ENCODE peak calls at places on chromosomes 7 and 10, in four cellular contexts. F, N, P and T are unnamed samples.

GRCh38 chr10:6047847-6048246 is 14.3 kb downstream of the IL2RA start:
- DNase-seq in F (no peak), P (no peak), N (no peak), T (no peak)

GRCh38 chr7:150914966-150915365 is 62.6 kb downstream of the AOC1 start:
- DNase-seq in N (no peak), F (no peak), P (no peak), T (no peak)

GRCh38 chr10:11381023-11381422 is 230.4 kb downstream of the USP6NL start:
- DNase-seq in P (no peak), N (no peak), F (no peak), T (no peak)

GRCh38 chr10:110699859-110700468 is 55.8 kb downstream of the RBM20 start:
- DNase-seq in N (no peak), P (no peak), F (no peak), T (no peak)

GRCh38 chr10:44243851-44244502 is 140.9 kb downstream of the CXCL12 start:
- DNase-seq in F (no peak), N (no peak), P (no peak), T (no peak)

GRCh38 chr7:70027864-70028263 is 429.6 kb downstream of the AUTS2 start:
- DNase-seq in F (no peak), P (no peak), N (no peak), T (no peak)

GRCh38 chr10:122163182-122164027 is 107.7 kb upstream of the BTBD16 start:
- DNase-seq in F (no peak), P (peak; percentile 73), N (no peak), T (peak; percentile 92)

GRCh38 chr10:8386781-8387180 is 332.3 kb downstream of the GATA3 start:
- DNase-seq in P (no peak), F (no peak), N (no peak), T (no peak)

GRCh38 chr7:25752967-25753791 is 398.8 kb upstream of the NFE2L3 start:
- DNase-seq in N (no peak), P (no peak), F (no peak), T (peak; percentile 19)

GRCh38 chr7:1210321-1210978 is 22.2 kb upstream of the UNCX start:
- DNase-seq in P (peak; percentile 52), F (no peak), N (no peak), T (no peak)

GRCh38 chr10:72107325-72108003 is 19.1 kb upstream of the SPOCK2 start:
- DNase-seq in P (no peak), F (no peak), N (no peak), T (no peak)

GRCh38 chr10:129958686-129959543 is 5.2 kb downstream of the EBF3 start:
- DNase-seq in N (no peak), P (no peak), F (no peak), T (peak; percentile 54)

GRCh38 chr10:110174201-110174600 is 33.2 kb upstream of the MXI1 start:
- DNase-seq in F (no peak), P (no peak), N (no peak), T (no peak)

GRCh38 chr7:43869898-43870240 is 552 bp upstream of the MRPS24 start:
- DNase-seq in F (no peak), P (no peak), N (peak; percentile 27), T (no peak)

GRCh38 chr10:21265622-21266021 is 259.9 kb downstream of the SKIDA1 start:
- DNase-seq in P (no peak), F (peak; percentile 28), N (no peak), T (no peak)

GRCh38 chr7:27145884-27146401 is 1.6 kb downstream of the HOXA6 start:
- DNase-seq in F (no peak), P (no peak), N (no peak), T (no peak)

GRCh38 chr10:22554481-22555182 is 159.7 kb downstream of the PIP4K2A start:
- DNase-seq in P (peak; percentile 63), N (no peak), F (no peak), T (no peak)

GRCh38 chr7:130935564-130936157 is 201.7 kb upstream of the KLF14 start:
- DNase-seq in F (no peak), N (no peak), P (no peak), T (no peak)

GRCh38 chr10:121645696-121646095 is 47.5 kb upstream of the FGFR2 start:
- DNase-seq in F (no peak), P (no peak), N (no peak), T (no peak)

GRCh38 chr7:70072220-70072619 is 473.9 kb downstream of the AUTS2 start:
- DNase-seq in F (no peak), N (no peak), P (no peak), T (no peak)

GRCh38 chr10:26274391-26274790 is 57.8 kb downstream of the GAD2 start:
- DNase-seq in N (no peak), P (no peak), F (no peak), T (no peak)

GRCh38 chr10:36349445-36350063 is 707.5 kb upstream of the FZD8 start:
- DNase-seq in N (no peak), F (no peak), P (no peak), T (no peak)

GRCh38 chr7:32217841-32218467 is 147.7 kb upstream of the PDE1C start:
- DNase-seq in P (no peak), F (no peak), N (no peak), T (no peak)

GRCh38 chr10:110522365-110522988 is 24.8 kb downstream of the DUSP5 start:
- DNase-seq in F (peak; percentile 64), P (no peak), N (no peak), T (no peak)

GRCh38 chr10:78954009-78954297 is 114.8 kb upstream of the ZMIZ1 start:
- DNase-seq in N (no peak), F (no peak), P (no peak), T (no peak)

GRCh38 chr7:39613577-39613976 is 9.8 kb upstream of the RALA start:
- DNase-seq in F (no peak), N (no peak), P (no peak), T (no peak)

GRCh38 chr10:7485267-7485601 is 74.4 kb upstream of the SFMBT2 start:
- DNase-seq in P (no peak), N (no peak), F (no peak), T (no peak)

GRCh38 chr10:46558411-46559185 is 2.1 kb upstream of the GPRIN2 start:
- DNase-seq in N (no peak), F (peak; percentile 40), P (no peak), T (peak; percentile 8)

GRCh38 chr10:124676416-124677062 is 67.6 kb downstream of the FAM53B start:
- DNase-seq in F (no peak), N (no peak), P (no peak), T (no peak)

GRCh38 chr10:24208661-24209420 is at the start of gene KIAA1217:
- DNase-seq in P (peak; percentile 35), F (peak; percentile 76), N (no peak), T (peak; percentile 44)

GRCh38 chr7:36110584-36110983 is 42.5 kb upstream of the EEPD1 start:
- DNase-seq in N (no peak), F (no peak), P (no peak), T (no peak)

GRCh38 chr10:106559442-106559841 is 605.1 kb downstream of the SORCS1 start:
- DNase-seq in F (no peak), P (no peak), N (no peak), T (no peak)

GRCh38 chr10:32952541-32953276 is 5.3 kb downstream of the ITGB1 start:
- DNase-seq in N (no peak), F (no peak), P (no peak), T (no peak)

GRCh38 chr10:44376504-44377099 is 8.3 kb downstream of the CXCL12 start:
- DNase-seq in F (no peak), P (no peak), N (no peak), T (no peak)

GRCh38 chr10:95516774-95517373 is 44.3 kb downstream of the SORBS1 start:
- DNase-seq in P (no peak), N (no peak), F (no peak), T (no peak)

GRCh38 chr7:77474756-77475155 is 58.6 kb upstream of the GSAP start:
- DNase-seq in N (no peak), P (no peak), F (no peak), T (no peak)

GRCh38 chr7:155998766-155999630 is 186.7 kb upstream of the SHH start:
- DNase-seq in N (no peak), F (no peak), P (no peak), T (no peak)

GRCh38 chr7:138835087-138835486 is 37.1 kb upstream of the ATP6V0A4 start:
- DNase-seq in F (no peak), P (no peak), N (peak; percentile 24), T (no peak)

GRCh38 chr7:138842111-138842510 is 44.1 kb upstream of the ATP6V0A4 start:
- DNase-seq in P (no peak), N (peak; percentile 51), F (no peak), T (peak; percentile 36)

GRCh38 chr7:138834583-138834982 is 36.6 kb upstream of the ATP6V0A4 start:
- DNase-seq in F (no peak), P (no peak), N (no peak), T (no peak)

GRCh38 chr7:138837627-138838026 is 39.6 kb upstream of the ATP6V0A4 start:
- DNase-seq in P (no peak), F (no peak), N (no peak), T (no peak)

DNA sequence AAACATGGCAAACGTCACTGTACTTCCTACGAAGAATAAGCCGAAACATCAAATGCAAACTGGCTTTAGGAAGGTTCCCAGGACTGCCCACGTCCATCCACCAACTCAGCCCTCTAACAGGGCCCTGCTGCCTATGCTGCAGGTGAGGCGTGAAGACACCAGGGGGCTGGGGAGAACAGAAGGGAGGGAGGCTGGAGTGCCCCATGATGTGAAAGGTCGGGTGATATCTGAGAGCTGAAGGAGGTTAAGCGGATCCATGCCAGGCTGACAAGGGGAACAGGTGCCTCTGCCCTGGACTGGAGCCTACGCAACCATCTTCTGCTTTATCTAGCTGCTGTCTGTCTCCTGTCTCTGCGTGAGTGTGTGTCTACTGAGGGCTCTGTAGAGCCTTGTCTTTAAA is 40.2 kb upstream of the ATP6V0A4 start:
- DNase-seq in F (no peak), N (no peak), P (no peak), T (peak; percentile 25)
- TF ChIP-seq ELF4 in F (no peak), N (no peak), P (no peak), T (no peak)

GRCh38 chr10:70891636-70892035 is 3.3 kb upstream of the PCBD1 start:
- DNase-seq in N (no peak), P (no peak), F (no peak), T (no peak)
- TF ChIP-seq ELF4 in N (no peak), P (no peak), F (no peak), T (no peak)

GRCh38 chr10:66637273-66638036 is 288.4 kb upstream of the LRRTM3 start:
- DNase-seq in F (no peak), N (no peak), P (no peak), T (no peak)
- TF ChIP-seq ELF4 in F (no peak), N (no peak), P (no peak), T (no peak)

GRCh38 chr10:14583252-14583651 is 191.4 kb downstream of the FAM107B start:
- DNase-seq in F (no peak), P (no peak), N (no peak), T (no peak)
- TF ChIP-seq ELF4 in F (no peak), P (no peak), N (no peak), T (no peak)